ENCODE peak calls at places on chromosomes 2 and 18, in eight cellular contexts. One of them, this sample, is unnamed.

GRCh38 chr2:223868005-223868404 is 30.6 kb upstream of the AP1S3 start:
- ATAC-seq in pancreas: no peak
- ATAC-seq in left lung: no peak
- ATAC-seq in heart left ventricle: no peak
- ATAC-seq in left cardiac atrium: no peak
- ATAC-seq in stimulated activated memory B cell treated with anti-CD40 and anti-IgM and Interleukin-4, amounts not matched to agents 10 μg/mL and 1 μg/mL and 100 μg/mL, for 72 hours: no peak
- ATAC-seq in gastrocnemius medialis: no peak
- ATAC-seq in memory B cell: no peak
- ATAC-seq in this sample: no peak

GRCh38 chr2:120678251-120678650 is 57.4 kb upstream of the GLI2 start:
- ATAC-seq in pancreas: no peak
- ATAC-seq in left lung: no peak
- ATAC-seq in heart left ventricle: no peak
- ATAC-seq in left cardiac atrium: peak; percentile 51
- ATAC-seq in stimulated activated memory B cell treated with anti-CD40 and anti-IgM and Interleukin-4, amounts not matched to agents 10 μg/mL and 1 μg/mL and 100 μg/mL, for 72 hours: no peak
- ATAC-seq in gastrocnemius medialis: no peak
- ATAC-seq in memory B cell: no peak
- ATAC-seq in this sample: no peak

GRCh38 chr18:23134780-23135678 is at the start of gene CABLES1:
- ATAC-seq in pancreas: peak; percentile 60
- ATAC-seq in left lung: peak; percentile 14
- ATAC-seq in heart left ventricle: peak; percentile 14
- ATAC-seq in left cardiac atrium: peak; percentile 18
- ATAC-seq in stimulated activated memory B cell treated with anti-CD40 and anti-IgM and Interleukin-4, amounts not matched to agents 10 μg/mL and 1 μg/mL and 100 μg/mL, for 72 hours: peak; percentile 68
- ATAC-seq in gastrocnemius medialis: peak; percentile 61
- ATAC-seq in memory B cell: peak; percentile 3
- ATAC-seq in this sample: peak; percentile 49

GRCh38 chr2:11099122-11100065 is 55.9 kb upstream of the SLC66A3 start:
- ATAC-seq in pancreas: no peak
- ATAC-seq in left lung: no peak
- ATAC-seq in heart left ventricle: no peak
- ATAC-seq in left cardiac atrium: no peak
- ATAC-seq in stimulated activated memory B cell treated with anti-CD40 and anti-IgM and Interleukin-4, amounts not matched to agents 10 μg/mL and 1 μg/mL and 100 μg/mL, for 72 hours: no peak
- ATAC-seq in gastrocnemius medialis: no peak
- ATAC-seq in memory B cell: no peak
- ATAC-seq in this sample: no peak

GRCh38 chr2:239316562-239317465 is 84.0 kb downstream of the HDAC4 start:
- ATAC-seq in pancreas: peak; percentile 53
- ATAC-seq in left lung: peak; percentile 33
- ATAC-seq in heart left ventricle: peak; percentile 89
- ATAC-seq in left cardiac atrium: peak; percentile 86
- ATAC-seq in stimulated activated memory B cell treated with anti-CD40 and anti-IgM and Interleukin-4, amounts not matched to agents 10 μg/mL and 1 μg/mL and 100 μg/mL, for 72 hours: no peak
- ATAC-seq in gastrocnemius medialis: peak; percentile 25
- ATAC-seq in memory B cell: no peak
- ATAC-seq in this sample: peak; percentile 80

GRCh38 chr2:68178432-68178831 is 20.7 kb downstream of the PNO1 start:
- ATAC-seq in pancreas: no peak
- ATAC-seq in left lung: no peak
- ATAC-seq in heart left ventricle: no peak
- ATAC-seq in left cardiac atrium: no peak
- ATAC-seq in stimulated activated memory B cell treated with anti-CD40 and anti-IgM and Interleukin-4, amounts not matched to agents 10 μg/mL and 1 μg/mL and 100 μg/mL, for 72 hours: no peak
- ATAC-seq in gastrocnemius medialis: no peak
- ATAC-seq in memory B cell: no peak
- ATAC-seq in this sample: no peak

GRCh38 chr18:55489742-55490055 is 98.3 kb downstream of the TCF4 start:
- ATAC-seq in pancreas: no peak
- ATAC-seq in left lung: no peak
- ATAC-seq in heart left ventricle: no peak
- ATAC-seq in left cardiac atrium: no peak
- ATAC-seq in stimulated activated memory B cell treated with anti-CD40 and anti-IgM and Interleukin-4, amounts not matched to agents 10 μg/mL and 1 μg/mL and 100 μg/mL, for 72 hours: peak; percentile 85
- ATAC-seq in gastrocnemius medialis: peak; percentile 21
- ATAC-seq in memory B cell: peak; percentile 87
- ATAC-seq in this sample: no peak

GRCh38 chr2:224837558-224837957 is 121.4 kb upstream of the CCDC195 start:
- ATAC-seq in pancreas: no peak
- ATAC-seq in left lung: peak; percentile 21
- ATAC-seq in heart left ventricle: no peak
- ATAC-seq in left cardiac atrium: no peak
- ATAC-seq in stimulated activated memory B cell treated with anti-CD40 and anti-IgM and Interleukin-4, amounts not matched to agents 10 μg/mL and 1 μg/mL and 100 μg/mL, for 72 hours: no peak
- ATAC-seq in gastrocnemius medialis: no peak
- ATAC-seq in memory B cell: no peak
- ATAC-seq in this sample: no peak

GRCh38 chr18:26057208-26057821 is 33.1 kb downstream of the SS18 start:
- ATAC-seq in pancreas: no peak
- ATAC-seq in left lung: no peak
- ATAC-seq in heart left ventricle: peak; percentile 94
- ATAC-seq in left cardiac atrium: peak; percentile 70
- ATAC-seq in stimulated activated memory B cell treated with anti-CD40 and anti-IgM and Interleukin-4, amounts not matched to agents 10 μg/mL and 1 μg/mL and 100 μg/mL, for 72 hours: no peak
- ATAC-seq in gastrocnemius medialis: no peak
- ATAC-seq in memory B cell: no peak
- ATAC-seq in this sample: no peak

GRCh38 chr2:97740590-97741182 is 27.3 kb downstream of the ZAP70 start:
- ATAC-seq in pancreas: peak; percentile 78
- ATAC-seq in left lung: peak; percentile 93
- ATAC-seq in heart left ventricle: no peak
- ATAC-seq in left cardiac atrium: no peak
- ATAC-seq in stimulated activated memory B cell treated with anti-CD40 and anti-IgM and Interleukin-4, amounts not matched to agents 10 μg/mL and 1 μg/mL and 100 μg/mL, for 72 hours: peak; percentile 63
- ATAC-seq in gastrocnemius medialis: no peak
- ATAC-seq in memory B cell: peak; percentile 74
- ATAC-seq in this sample: no peak

GRCh38 chr18:7766383-7766782 is 199.3 kb downstream of the PTPRM start:
- ATAC-seq in pancreas: no peak
- ATAC-seq in left lung: no peak
- ATAC-seq in heart left ventricle: peak; percentile 58
- ATAC-seq in left cardiac atrium: no peak
- ATAC-seq in stimulated activated memory B cell treated with anti-CD40 and anti-IgM and Interleukin-4, amounts not matched to agents 10 μg/mL and 1 μg/mL and 100 μg/mL, for 72 hours: peak; percentile 34
- ATAC-seq in gastrocnemius medialis: no peak
- ATAC-seq in memory B cell: no peak
- ATAC-seq in this sample: no peak

GRCh38 chr2:42074661-42075060 is 26.8 kb downstream of the PKDCC start:
- ATAC-seq in pancreas: no peak
- ATAC-seq in left lung: no peak
- ATAC-seq in heart left ventricle: no peak
- ATAC-seq in left cardiac atrium: no peak
- ATAC-seq in stimulated activated memory B cell treated with anti-CD40 and anti-IgM and Interleukin-4, amounts not matched to agents 10 μg/mL and 1 μg/mL and 100 μg/mL, for 72 hours: no peak
- ATAC-seq in gastrocnemius medialis: no peak
- ATAC-seq in memory B cell: no peak
- ATAC-seq in this sample: no peak

GRCh38 chr2:155141418-155141817 is 442.9 kb downstream of the KCNJ3 start:
- ATAC-seq in pancreas: no peak
- ATAC-seq in left lung: no peak
- ATAC-seq in heart left ventricle: no peak
- ATAC-seq in left cardiac atrium: no peak
- ATAC-seq in stimulated activated memory B cell treated with anti-CD40 and anti-IgM and Interleukin-4, amounts not matched to agents 10 μg/mL and 1 μg/mL and 100 μg/mL, for 72 hours: no peak
- ATAC-seq in gastrocnemius medialis: no peak
- ATAC-seq in memory B cell: no peak
- ATAC-seq in this sample: no peak

This sample was measured in gastroesophageal sphincter.